ENCODE peak calls at places on chromosome 18, in nine cellular contexts. One of them, this sample, is unnamed.

GRCh38 chr18:67875936-67876335 is 359.4 kb upstream of the DSEL start:
- DNase-seq in fibroblast of mammary gland: peak; percentile 15
- DNase-seq in WERI-Rb-1: no peak
- DNase-seq in tibial artery: no peak
- DNase-seq in astrocyte of the spinal cord: peak; percentile 16
- DNase-seq in CD8-positive, alpha-beta T cell: no peak
- DNase-seq in esophagus squamous epithelium: no peak
- DNase-seq in fibroblast of lung: peak; percentile 40
- DNase-seq in AG09309: no peak
- DNase-seq in this sample: no peak

GRCh38 chr18:9808530-9809241 is 77.1 kb upstream of the TXNDC2 start:
- DNase-seq in CD8-positive, alpha-beta T cell: no peak
- DNase-seq in tibial artery: no peak
- DNase-seq in esophagus squamous epithelium: no peak
- DNase-seq in WERI-Rb-1: no peak
- DNase-seq in AG09309: no peak
- DNase-seq in fibroblast of mammary gland: no peak
- DNase-seq in fibroblast of lung: peak; percentile 17
- DNase-seq in astrocyte of the spinal cord: no peak
- DNase-seq in this sample: no peak

GRCh38 chr18:41576643-41577042 is 378.4 kb upstream of the PIK3C3 start:
- DNase-seq in fibroblast of mammary gland: no peak
- DNase-seq in fibroblast of lung: no peak
- DNase-seq in WERI-Rb-1: no peak
- DNase-seq in tibial artery: no peak
- DNase-seq in CD8-positive, alpha-beta T cell: no peak
- DNase-seq in esophagus squamous epithelium: no peak
- DNase-seq in astrocyte of the spinal cord: no peak
- DNase-seq in AG09309: no peak
- DNase-seq in this sample: no peak

GRCh38 chr18:61127714-61128485 is 205.3 kb upstream of the CDH20 start:
- DNase-seq in WERI-Rb-1: no peak
- DNase-seq in astrocyte of the spinal cord: no peak
- DNase-seq in fibroblast of mammary gland: no peak
- DNase-seq in fibroblast of lung: no peak
- DNase-seq in tibial artery: no peak
- DNase-seq in CD8-positive, alpha-beta T cell: no peak
- DNase-seq in AG09309: no peak
- DNase-seq in esophagus squamous epithelium: no peak
- DNase-seq in this sample: no peak

GRCh38 chr18:8496186-8496585 is 113.1 kb upstream of the RAB12 start:
- DNase-seq in AG09309: no peak
- DNase-seq in fibroblast of mammary gland: no peak
- DNase-seq in CD8-positive, alpha-beta T cell: no peak
- DNase-seq in WERI-Rb-1: no peak
- DNase-seq in tibial artery: no peak
- DNase-seq in astrocyte of the spinal cord: peak; percentile 37
- DNase-seq in fibroblast of lung: no peak
- DNase-seq in esophagus squamous epithelium: no peak
- DNase-seq in this sample: no peak

GRCh38 chr18:2538236-2538635 is 33.1 kb downstream of the METTL4 start:
- DNase-seq in WERI-Rb-1: no peak
- DNase-seq in fibroblast of lung: no peak
- DNase-seq in fibroblast of mammary gland: no peak
- DNase-seq in tibial artery: no peak
- DNase-seq in CD8-positive, alpha-beta T cell: no peak
- DNase-seq in AG09309: no peak
- DNase-seq in esophagus squamous epithelium: no peak
- DNase-seq in astrocyte of the spinal cord: no peak
- DNase-seq in this sample: no peak

GRCh38 chr18:35029103-35029502 is 12.1 kb upstream of the MAPRE2 start:
- DNase-seq in fibroblast of mammary gland: peak; percentile 71
- DNase-seq in WERI-Rb-1: no peak
- DNase-seq in fibroblast of lung: peak; percentile 66
- DNase-seq in astrocyte of the spinal cord: peak; percentile 57
- DNase-seq in esophagus squamous epithelium: no peak
- DNase-seq in CD8-positive, alpha-beta T cell: no peak
- DNase-seq in AG09309: no peak
- DNase-seq in tibial artery: no peak
- DNase-seq in this sample: no peak

GRCh38 chr18:28511421-28511821 is 334.5 kb upstream of the CDH2 start:
- DNase-seq in tibial artery: no peak
- DNase-seq in astrocyte of the spinal cord: peak; percentile 35
- DNase-seq in WERI-Rb-1: no peak
- DNase-seq in fibroblast of mammary gland: no peak
- DNase-seq in AG09309: peak; percentile 23
- DNase-seq in fibroblast of lung: no peak
- DNase-seq in esophagus squamous epithelium: no peak
- DNase-seq in CD8-positive, alpha-beta T cell: no peak
- DNase-seq in this sample: no peak

GRCh38 chr18:79507546-79508480 is 112.1 kb downstream of the NFATC1 start:
- DNase-seq in CD8-positive, alpha-beta T cell: no peak
- DNase-seq in tibial artery: peak; percentile 84
- DNase-seq in WERI-Rb-1: no peak
- DNase-seq in fibroblast of mammary gland: peak; percentile 52
- DNase-seq in fibroblast of lung: peak; percentile 38
- DNase-seq in astrocyte of the spinal cord: peak; percentile 48
- DNase-seq in esophagus squamous epithelium: no peak
- DNase-seq in AG09309: no peak
- DNase-seq in this sample: no peak

GRCh38 chr18:47747260-47747795 is 183.1 kb downstream of the SMAD2 start:
- DNase-seq in tibial artery: no peak
- DNase-seq in fibroblast of lung: no peak
- DNase-seq in AG09309: no peak
- DNase-seq in fibroblast of mammary gland: no peak
- DNase-seq in astrocyte of the spinal cord: no peak
- DNase-seq in CD8-positive, alpha-beta T cell: no peak
- DNase-seq in esophagus squamous epithelium: no peak
- DNase-seq in WERI-Rb-1: no peak
- DNase-seq in this sample: no peak

GRCh38 chr18:47749195-47749973 is 181.1 kb downstream of the SMAD2 start:
- DNase-seq in fibroblast of lung: peak; percentile 59
- DNase-seq in astrocyte of the spinal cord: peak; percentile 50
- DNase-seq in WERI-Rb-1: peak; percentile 78
- DNase-seq in tibial artery: peak; percentile 60
- DNase-seq in CD8-positive, alpha-beta T cell: peak; percentile 80
- DNase-seq in esophagus squamous epithelium: peak; percentile 9
- DNase-seq in AG09309: peak; percentile 5
- DNase-seq in fibroblast of mammary gland: peak; percentile 58
- DNase-seq in this sample: peak; percentile 2

GRCh38 chr18:47750889-47751423 is 179.5 kb downstream of the SMAD2 start:
- DNase-seq in AG09309: no peak
- DNase-seq in astrocyte of the spinal cord: no peak
- DNase-seq in esophagus squamous epithelium: no peak
- DNase-seq in fibroblast of lung: no peak
- DNase-seq in WERI-Rb-1: no peak
- DNase-seq in tibial artery: no peak
- DNase-seq in CD8-positive, alpha-beta T cell: no peak
- DNase-seq in fibroblast of mammary gland: no peak
- DNase-seq in this sample: no peak

GRCh38 chr18:47746615-47747014 is 183.8 kb downstream of the SMAD2 start:
- DNase-seq in fibroblast of lung: no peak
- DNase-seq in AG09309: no peak
- DNase-seq in esophagus squamous epithelium: no peak
- DNase-seq in fibroblast of mammary gland: no peak
- DNase-seq in WERI-Rb-1: no peak
- DNase-seq in astrocyte of the spinal cord: no peak
- DNase-seq in tibial artery: no peak
- DNase-seq in CD8-positive, alpha-beta T cell: no peak
- DNase-seq in this sample: no peak

GRCh38 chr18:47748093-47748796 is 182.2 kb downstream of the SMAD2 start:
- DNase-seq in fibroblast of lung: no peak
- DNase-seq in esophagus squamous epithelium: no peak
- DNase-seq in tibial artery: no peak
- DNase-seq in astrocyte of the spinal cord: no peak
- DNase-seq in WERI-Rb-1: no peak
- DNase-seq in CD8-positive, alpha-beta T cell: no peak
- DNase-seq in fibroblast of mammary gland: no peak
- DNase-seq in AG09309: no peak
- DNase-seq in this sample: no peak
- H3K4me3 ChIP-seq in fibroblast of lung: no peak overlapping the region
- H3K4me3 ChIP-seq in esophagus squamous epithelium: no peak overlapping the region
- H3K4me3 ChIP-seq in tibial artery: no peak overlapping the region
- H3K4me3 ChIP-seq in astrocyte of the spinal cord: no peak overlapping the region
- H3K4me3 ChIP-seq in WERI-Rb-1: peak overlapping the region; percentile 54
- H3K4me3 ChIP-seq in CD8-positive, alpha-beta T cell: peak overlapping the region; percentile 21
- H3K4me3 ChIP-seq in fibroblast of mammary gland: no peak overlapping the region
- H3K4me3 ChIP-seq in AG09309: no peak overlapping the region
- H3K4me3 ChIP-seq in this sample: no peak overlapping the region

DNA sequence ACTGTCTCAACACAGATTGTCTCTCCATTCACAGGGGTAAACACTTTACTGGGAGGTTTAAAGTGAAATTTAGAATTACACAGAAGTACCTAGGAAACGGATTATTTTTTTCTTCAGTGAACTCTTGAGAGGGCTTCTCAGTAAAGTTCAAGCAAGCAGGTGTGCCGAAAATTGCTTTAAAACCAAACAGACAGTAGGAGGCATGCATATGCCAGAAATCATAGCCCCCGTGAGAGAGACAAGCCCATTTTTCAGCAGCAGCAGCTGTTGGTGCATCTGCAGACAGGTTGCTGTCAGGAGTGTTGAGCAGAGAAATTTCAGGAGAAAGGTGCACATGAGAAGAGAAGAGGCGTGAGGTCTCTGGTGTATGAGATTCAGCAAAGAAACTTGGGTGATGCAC is 2115.5 kb upstream of the CELF4 start:
- DNase-seq in fibroblast of lung: no peak
- DNase-seq in tibial artery: no peak
- DNase-seq in astrocyte of the spinal cord: no peak
- DNase-seq in fibroblast of mammary gland: no peak
- DNase-seq in CD8-positive, alpha-beta T cell: no peak
- DNase-seq in WERI-Rb-1: no peak
- DNase-seq in esophagus squamous epithelium: no peak
- DNase-seq in AG09309: no peak
- DNase-seq in this sample: no peak
- TF ChIP-seq CTCF in fibroblast of lung: no peak
- TF ChIP-seq CTCF in tibial artery: no peak
- TF ChIP-seq CTCF in astrocyte of the spinal cord: no peak
- TF ChIP-seq CTCF in fibroblast of mammary gland: no peak
- TF ChIP-seq CTCF in CD8-positive, alpha-beta T cell: no peak
- TF ChIP-seq CTCF in WERI-Rb-1: no peak
- TF ChIP-seq CTCF in esophagus squamous epithelium: no peak
- TF ChIP-seq CTCF in AG09309: no peak
- TF ChIP-seq CTCF in this sample: no peak

GRCh38 chr18:49032189-49032584 is 81.4 kb upstream of the SMAD7 start:
- DNase-seq in tibial artery: no peak
- DNase-seq in CD8-positive, alpha-beta T cell: no peak
- DNase-seq in fibroblast of mammary gland: no peak
- DNase-seq in esophagus squamous epithelium: no peak
- DNase-seq in WERI-Rb-1: no peak
- DNase-seq in fibroblast of lung: no peak
- DNase-seq in AG09309: no peak
- DNase-seq in astrocyte of the spinal cord: no peak
- DNase-seq in this sample: no peak

GRCh38 chr18:49029628-49030027 is 78.9 kb upstream of the SMAD7 start:
- DNase-seq in astrocyte of the spinal cord: no peak
- DNase-seq in WERI-Rb-1: no peak
- DNase-seq in esophagus squamous epithelium: no peak
- DNase-seq in fibroblast of mammary gland: no peak
- DNase-seq in CD8-positive, alpha-beta T cell: peak; percentile 2
- DNase-seq in fibroblast of lung: no peak
- DNase-seq in AG09309: no peak
- DNase-seq in tibial artery: no peak
- DNase-seq in this sample: no peak

GRCh38 chr18:49030692-49031443 is 80.1 kb upstream of the SMAD7 start:
- DNase-seq in WERI-Rb-1: no peak
- DNase-seq in esophagus squamous epithelium: no peak
- DNase-seq in astrocyte of the spinal cord: no peak
- DNase-seq in AG09309: no peak
- DNase-seq in CD8-positive, alpha-beta T cell: peak; percentile 4
- DNase-seq in fibroblast of mammary gland: peak; percentile 62
- DNase-seq in fibroblast of lung: peak; percentile 18
- DNase-seq in tibial artery: no peak
- DNase-seq in this sample: no peak

GRCh38 chr18:49030138-49030537 is 79.4 kb upstream of the SMAD7 start:
- DNase-seq in CD8-positive, alpha-beta T cell: peak; percentile 7
- DNase-seq in fibroblast of mammary gland: peak; percentile 18
- DNase-seq in tibial artery: no peak
- DNase-seq in fibroblast of lung: no peak
- DNase-seq in esophagus squamous epithelium: no peak
- DNase-seq in WERI-Rb-1: no peak
- DNase-seq in astrocyte of the spinal cord: no peak
- DNase-seq in AG09309: no peak
- DNase-seq in this sample: no peak

DNA sequence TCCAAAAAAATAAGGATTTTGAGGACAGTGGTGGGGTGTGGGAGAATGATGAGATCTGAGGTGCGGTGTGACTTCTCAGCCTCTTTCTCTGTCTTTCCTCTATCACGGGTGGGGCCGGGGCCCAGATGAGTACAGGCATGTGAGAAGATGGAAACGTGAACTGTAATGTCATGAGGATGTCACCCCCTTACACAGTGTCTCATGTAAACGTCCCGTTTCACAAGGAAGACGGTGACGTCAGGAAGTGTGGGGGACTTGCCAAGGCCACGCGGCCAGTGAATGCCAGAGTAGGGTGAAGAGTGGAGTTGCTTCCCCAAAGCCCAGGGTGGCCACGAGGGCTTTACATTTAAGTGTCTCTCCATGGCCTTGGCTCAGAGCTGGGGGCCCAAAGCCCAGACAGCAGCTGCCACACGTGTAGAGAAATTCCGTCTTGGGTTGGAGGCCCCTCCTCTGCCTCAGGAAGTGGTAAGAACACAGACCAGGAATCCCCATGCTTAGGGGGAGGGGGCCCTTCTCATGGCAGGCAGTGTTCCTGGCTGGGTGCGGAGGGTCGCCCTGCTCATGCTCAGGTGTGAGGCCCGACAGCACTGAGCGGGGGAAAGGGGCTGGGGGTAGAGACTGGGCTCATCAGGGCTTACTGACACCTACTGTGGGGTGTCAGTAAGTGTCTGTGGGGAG is 80.9 kb upstream of the SMAD7 start:
- DNase-seq in CD8-positive, alpha-beta T cell: peak; percentile 18
- DNase-seq in esophagus squamous epithelium: no peak
- DNase-seq in astrocyte of the spinal cord: no peak
- DNase-seq in tibial artery: no peak
- DNase-seq in fibroblast of lung: no peak
- DNase-seq in WERI-Rb-1: no peak
- DNase-seq in fibroblast of mammary gland: no peak
- DNase-seq in AG09309: no peak
- DNase-seq in this sample: no peak
- H3K4me3 ChIP-seq in CD8-positive, alpha-beta T cell: no peak overlapping the region
- H3K4me3 ChIP-seq in esophagus squamous epithelium: no peak overlapping the region
- H3K4me3 ChIP-seq in astrocyte of the spinal cord: no peak overlapping the region
- H3K4me3 ChIP-seq in tibial artery: no peak overlapping the region
- H3K4me3 ChIP-seq in fibroblast of lung: no peak overlapping the region
- H3K4me3 ChIP-seq in WERI-Rb-1: no peak overlapping the region
- H3K4me3 ChIP-seq in fibroblast of mammary gland: no peak overlapping the region
- H3K4me3 ChIP-seq in AG09309: no peak overlapping the region
- H3K4me3 ChIP-seq in this sample: no peak overlapping the region

DNA sequence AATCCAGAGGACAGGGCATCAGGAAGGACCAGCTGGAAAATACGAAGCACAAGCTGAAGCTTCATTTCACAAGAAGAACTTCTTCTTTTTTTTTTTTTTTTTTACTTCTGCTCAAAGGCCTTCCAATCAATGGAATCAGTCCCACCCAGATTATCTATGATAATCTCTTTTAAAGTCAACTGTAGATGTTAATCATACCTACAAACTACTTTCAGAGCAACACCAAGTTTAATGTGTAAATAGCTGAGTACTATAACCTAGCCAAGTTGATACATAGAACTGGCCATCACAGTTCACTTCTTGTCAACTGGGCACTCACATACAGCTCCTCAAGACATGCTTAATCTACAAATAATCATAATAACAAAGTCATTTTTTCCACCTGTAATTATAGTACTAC is 1645.9 kb upstream of the CELF4 start:
- DNase-seq in AG09309: no peak
- DNase-seq in WERI-Rb-1: no peak
- DNase-seq in astrocyte of the spinal cord: no peak
- DNase-seq in fibroblast of lung: no peak
- DNase-seq in esophagus squamous epithelium: no peak
- DNase-seq in CD8-positive, alpha-beta T cell: no peak
- DNase-seq in fibroblast of mammary gland: no peak
- DNase-seq in tibial artery: no peak
- DNase-seq in this sample: no peak
- TF ChIP-seq CTCF in AG09309: no peak
- TF ChIP-seq CTCF in WERI-Rb-1: no peak
- TF ChIP-seq CTCF in astrocyte of the spinal cord: no peak
- TF ChIP-seq CTCF in fibroblast of lung: no peak
- TF ChIP-seq CTCF in esophagus squamous epithelium: no peak
- TF ChIP-seq CTCF in CD8-positive, alpha-beta T cell: no peak
- TF ChIP-seq CTCF in fibroblast of mammary gland: no peak
- TF ChIP-seq CTCF in tibial artery: no peak
- TF ChIP-seq CTCF in this sample: no peak